ENCODE peak calls at places on chromosome X, in ten cellular contexts. O is heart left ventricle, X is fibroblast of mammary gland, P is K562, V is HFF-Myc, Q is astrocyte, F is BE2C, K is WERI-Rb-1, S is GM10248, Z is Panc1. J is an unnamed sample.

GRCh38 chrX:38968344-38968743 is 167.1 kb downstream of the MID1IP1 start:
- DNase-seq in P (no peak), Z (no peak), V (no peak), X (peak), S (no peak), Q (no peak), K (no peak), O (no peak), F (no peak), J (no peak)

GRCh38 chrX:44060221-44060620 is 87.0 kb upstream of the NDP start:
- DNase-seq in P (no peak), Z (no peak), Q (peak), X (no peak), V (no peak), K (no peak), O (no peak), F (no peak), S (no peak), J (no peak)

GRCh38 chrX:74925210-74926088 is at the start of gene NEXMIF:
- DNase-seq in V (no peak), X (peak), S (peak), O (peak), P (no peak), Q (peak), K (peak), F (no peak), Z (no peak), J (peak)

GRCh38 chrX:26352891-26353430 is 137.0 kb downstream of the MAGEB5 start:
- DNase-seq in F (no peak), Z (no peak), V (no peak), X (no peak), K (no peak), O (no peak), S (no peak), P (no peak), Q (no peak), J (no peak)

GRCh38 chrX:106959897-106960296 is 39.7 kb downstream of the CLDN2 start:
- DNase-seq in F (no peak), Q (no peak), V (no peak), X (peak), Z (no peak), P (no peak), O (no peak), K (no peak), S (no peak), J (no peak)

GRCh38 chrX:42131856-42132255 is 208.5 kb upstream of the CASK start:
- DNase-seq in P (no peak), K (no peak), S (no peak), X (peak), O (no peak), Q (no peak), Z (no peak), F (no peak), V (no peak), J (no peak)

GRCh38 chrX:149527705-149528104 is 13.1 kb upstream of the EOLA1 start:
- DNase-seq in X (peak), F (no peak), K (no peak), Z (peak), Q (no peak), S (no peak), O (no peak), P (peak), V (no peak), J (no peak)

GRCh38 chrX:7216981-7217587 is 69.1 kb upstream of the PUDP start:
- DNase-seq in X (no peak), V (no peak), F (no peak), Z (no peak), S (no peak), P (no peak), O (no peak), Q (no peak), K (peak), J (no peak)

GRCh38 chrX:88325634-88326033 is 421.4 kb upstream of the CPXCR1 start:
- DNase-seq in Q (no peak), P (no peak), S (no peak), O (no peak), K (no peak), Z (no peak), F (no peak), X (no peak), V (no peak), J (no peak)

GRCh38 chrX:115344885-115345653 is 55.6 kb downstream of the LUZP4 start:
- DNase-seq in P (no peak), V (peak), K (peak), S (no peak), Z (peak), F (peak), Q (peak), O (peak), X (peak), J (peak)

GRCh38 chrX:130836447-130836846 is 66.6 kb downstream of the ENOX2 start:
- DNase-seq in P (no peak), X (no peak), Z (no peak), V (no peak), Q (peak), O (no peak), F (no peak), S (no peak), K (no peak), J (no peak)

GRCh38 chrX:111041018-111041462 is 55.0 kb upstream of the PAK3 start:
- DNase-seq in X (peak), Z (no peak), V (peak), S (no peak), F (no peak), K (no peak), Q (peak), O (no peak), P (no peak), J (no peak)

GRCh38 chrX:45347877-45348675 is 147.4 kb upstream of the DIPK2B start:
- DNase-seq in X (peak), S (no peak), P (no peak), K (no peak), V (no peak), F (no peak), O (no peak), Q (peak), Z (no peak), J (no peak)

GRCh38 chrX:105477351-105477750 is 256.9 kb upstream of the TEX13A start:
- DNase-seq in V (no peak), Z (no peak), X (no peak), K (no peak), P (no peak), F (no peak), Q (no peak), S (no peak), O (no peak), J (no peak)

GRCh38 chrX:16484338-16484737 is 165.6 kb upstream of the S100G start:
- DNase-seq in P (no peak), X (peak), Q (peak), V (peak), F (no peak), Z (peak), K (no peak), O (no peak), S (no peak), J (no peak)

DNA sequence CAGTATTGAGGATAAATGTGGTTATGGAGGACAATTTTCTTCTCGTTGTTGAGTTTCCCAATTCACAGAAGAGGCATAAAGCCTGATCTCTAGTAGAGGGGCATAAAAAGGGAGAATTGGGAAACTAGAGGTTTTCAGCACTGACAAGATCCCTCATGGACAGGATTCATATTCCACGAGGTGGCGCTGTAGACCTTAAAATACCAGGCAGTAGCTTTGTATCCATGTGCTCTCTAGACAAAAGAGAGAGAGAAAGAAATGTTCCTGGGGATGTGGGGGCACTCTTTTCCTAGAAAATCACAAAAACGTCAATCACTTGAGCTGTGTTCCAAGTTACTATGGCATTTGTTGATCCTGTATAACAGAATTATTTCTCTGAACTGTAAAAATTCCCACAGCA is 128.3 kb downstream of the MAGEE1 start:
- DNase-seq in F (peak), S (no peak), O (no peak), K (peak), Z (no peak), X (peak), V (no peak), Q (no peak), P (peak), J (peak)
- TF ChIP-seq CTCF in F (peak), S (no peak), O (no peak), K (peak), Z (peak), X (peak), V (no peak), Q (peak), P (peak), J (no peak)

GRCh38 chrX:154526901-154527675 is 11.1 kb upstream of the FAM3A start:
- DNase-seq in Q (peak), X (peak), V (no peak), S (peak), F (peak), K (peak), P (peak), O (peak), Z (no peak), J (peak)
- TF ChIP-seq CTCF in Q (peak), X (peak), V (peak), S (peak), F (peak), K (peak), P (peak), O (no peak), Z (no peak), J (no peak)

GRCh38 chrX:154728791-154729190 is 22.1 kb downstream of the GAB3 start:
- DNase-seq in X (no peak), Q (no peak), F (no peak), K (no peak), S (no peak), V (no peak), Z (no peak), O (no peak), P (no peak), J (no peak)
- TF ChIP-seq CTCF in X (no peak), Q (no peak), F (no peak), K (no peak), S (no peak), V (no peak), Z (peak), O (no peak), P (no peak), J (no peak)

DNA sequence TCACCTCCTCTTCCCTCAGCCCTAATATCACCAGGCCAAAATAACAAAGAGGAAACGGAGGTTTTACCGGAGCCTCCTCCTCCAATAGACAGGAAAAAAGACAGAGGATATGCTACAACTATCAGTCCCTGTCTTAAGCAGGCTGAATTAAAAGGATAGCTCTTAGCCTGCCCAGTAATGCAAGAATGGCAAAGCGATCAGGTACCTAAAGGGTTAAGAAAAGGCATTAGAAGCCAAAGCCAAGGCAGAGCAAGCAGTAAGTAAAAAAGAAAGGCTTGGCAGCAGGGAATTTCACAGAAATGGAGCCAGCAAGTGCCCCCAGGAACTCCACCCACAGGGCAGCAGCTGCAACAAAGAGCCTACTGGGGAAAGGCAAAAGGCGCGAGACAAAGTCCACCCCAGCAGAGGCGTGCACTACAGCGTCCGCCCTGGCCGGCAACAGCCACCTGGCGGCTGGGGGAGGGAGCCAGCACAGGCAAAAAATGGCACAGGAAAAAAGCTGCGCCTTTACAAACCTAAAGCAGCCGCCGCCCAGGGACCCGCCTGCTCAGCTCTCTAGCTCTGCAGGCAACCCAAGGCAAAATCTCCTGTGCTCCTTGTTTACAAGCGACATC is 220.6 kb upstream of the ZC4H2 start:
- DNase-seq in V (no peak), Q (no peak), S (no peak), Z (no peak), O (no peak), F (peak), P (no peak), K (no peak), X (no peak), J (peak)
- TF ChIP-seq CTCF in V (no peak), Q (no peak), S (no peak), Z (peak), O (no peak), F (no peak), P (no peak), K (peak), X (no peak), J (no peak)